ENCODE peak calls at places on chromosome 19, in nine cellular contexts. One of them, this sample, is unnamed.

GRCh38 chr19:48878219-48879024 is 6.2 kb downstream of the PPP1R15A start:
- DNase-seq in lower leg skin: no peak
- DNase-seq in NCI-H2081 treated with DMSO at 0.1 percent for 48 hours: no peak
- DNase-seq in activated T-helper 9 cell treated with anti-CD3 and anti-CD28 coated beads, Interleukin-2, amount 50 U/mL, for 16 hours: no peak
- DNase-seq in progenitor cell of endocrine pancreas: no peak
- DNase-seq in foreskin fibroblast: peak; percentile 55
- DNase-seq in effector memory CD4-positive, alpha-beta T cell: no peak
- DNase-seq in left colon: no peak
- DNase-seq in activated naive CD4-positive, alpha-beta T cell: no peak
- DNase-seq in this sample: peak; percentile 75

GRCh38 chr19:49876422-49877019 is 634 bp downstream of the AKT1S1 start:
- DNase-seq in lower leg skin: peak; percentile 100
- DNase-seq in NCI-H2081 treated with DMSO at 0.1 percent for 48 hours: peak; percentile 90
- DNase-seq in activated T-helper 9 cell treated with anti-CD3 and anti-CD28 coated beads, Interleukin-2, amount 50 U/mL, for 16 hours: peak; percentile 97
- DNase-seq in progenitor cell of endocrine pancreas: peak; percentile 95
- DNase-seq in foreskin fibroblast: peak; percentile 99
- DNase-seq in effector memory CD4-positive, alpha-beta T cell: peak; percentile 96
- DNase-seq in left colon: peak; percentile 97
- DNase-seq in activated naive CD4-positive, alpha-beta T cell: peak; percentile 89
- DNase-seq in this sample: peak; percentile 98

GRCh38 chr19:38544569-38545315 is 73.0 kb downstream of the MAP4K1 start:
- DNase-seq in lower leg skin: no peak
- DNase-seq in NCI-H2081 treated with DMSO at 0.1 percent for 48 hours: peak; percentile 35
- DNase-seq in activated T-helper 9 cell treated with anti-CD3 and anti-CD28 coated beads, Interleukin-2, amount 50 U/mL, for 16 hours: no peak
- DNase-seq in progenitor cell of endocrine pancreas: no peak
- DNase-seq in foreskin fibroblast: no peak
- DNase-seq in effector memory CD4-positive, alpha-beta T cell: no peak
- DNase-seq in left colon: no peak
- DNase-seq in activated naive CD4-positive, alpha-beta T cell: no peak
- DNase-seq in this sample: no peak

GRCh38 chr19:46945668-46946067 is 74.0 kb upstream of the NPAS1 start:
- DNase-seq in lower leg skin: no peak
- DNase-seq in NCI-H2081 treated with DMSO at 0.1 percent for 48 hours: no peak
- DNase-seq in activated T-helper 9 cell treated with anti-CD3 and anti-CD28 coated beads, Interleukin-2, amount 50 U/mL, for 16 hours: no peak
- DNase-seq in progenitor cell of endocrine pancreas: no peak
- DNase-seq in foreskin fibroblast: peak; percentile 54
- DNase-seq in effector memory CD4-positive, alpha-beta T cell: no peak
- DNase-seq in left colon: no peak
- DNase-seq in activated naive CD4-positive, alpha-beta T cell: no peak
- DNase-seq in this sample: no peak

GRCh38 chr19:51724543-51724942 is 752 bp upstream of the HAS1 start:
- DNase-seq in lower leg skin: peak; percentile 91
- DNase-seq in NCI-H2081 treated with DMSO at 0.1 percent for 48 hours: no peak
- DNase-seq in activated T-helper 9 cell treated with anti-CD3 and anti-CD28 coated beads, Interleukin-2, amount 50 U/mL, for 16 hours: no peak
- DNase-seq in progenitor cell of endocrine pancreas: no peak
- DNase-seq in foreskin fibroblast: no peak
- DNase-seq in effector memory CD4-positive, alpha-beta T cell: no peak
- DNase-seq in left colon: no peak
- DNase-seq in activated naive CD4-positive, alpha-beta T cell: no peak
- DNase-seq in this sample: no peak

GRCh38 chr19:18264428-18264827 is 9.8 kb downstream of the IQCN start:
- DNase-seq in lower leg skin: no peak
- DNase-seq in NCI-H2081 treated with DMSO at 0.1 percent for 48 hours: no peak
- DNase-seq in activated T-helper 9 cell treated with anti-CD3 and anti-CD28 coated beads, Interleukin-2, amount 50 U/mL, for 16 hours: no peak
- DNase-seq in progenitor cell of endocrine pancreas: no peak
- DNase-seq in foreskin fibroblast: no peak
- DNase-seq in effector memory CD4-positive, alpha-beta T cell: no peak
- DNase-seq in left colon: no peak
- DNase-seq in activated naive CD4-positive, alpha-beta T cell: no peak
- DNase-seq in this sample: no peak

GRCh38 chr19:3062165-3063105 is at the start of gene TLE5:
- DNase-seq in lower leg skin: peak; percentile 89
- DNase-seq in NCI-H2081 treated with DMSO at 0.1 percent for 48 hours: peak; percentile 8
- DNase-seq in activated T-helper 9 cell treated with anti-CD3 and anti-CD28 coated beads, Interleukin-2, amount 50 U/mL, for 16 hours: peak; percentile 66
- DNase-seq in progenitor cell of endocrine pancreas: no peak
- DNase-seq in foreskin fibroblast: peak; percentile 83
- DNase-seq in effector memory CD4-positive, alpha-beta T cell: peak; percentile 64
- DNase-seq in left colon: peak; percentile 79
- DNase-seq in activated naive CD4-positive, alpha-beta T cell: peak; percentile 48
- DNase-seq in this sample: peak; percentile 77

GRCh38 chr19:33134571-33135041 is 2.7 kb downstream of the WDR88 start:
- DNase-seq in lower leg skin: no peak
- DNase-seq in NCI-H2081 treated with DMSO at 0.1 percent for 48 hours: no peak
- DNase-seq in activated T-helper 9 cell treated with anti-CD3 and anti-CD28 coated beads, Interleukin-2, amount 50 U/mL, for 16 hours: peak; percentile 26
- DNase-seq in progenitor cell of endocrine pancreas: no peak
- DNase-seq in foreskin fibroblast: no peak
- DNase-seq in effector memory CD4-positive, alpha-beta T cell: no peak
- DNase-seq in left colon: no peak
- DNase-seq in activated naive CD4-positive, alpha-beta T cell: no peak
- DNase-seq in this sample: no peak

GRCh38 chr19:33419763-33420080 is 46.2 kb downstream of the CEBPG start:
- DNase-seq in lower leg skin: no peak
- DNase-seq in NCI-H2081 treated with DMSO at 0.1 percent for 48 hours: no peak
- DNase-seq in activated T-helper 9 cell treated with anti-CD3 and anti-CD28 coated beads, Interleukin-2, amount 50 U/mL, for 16 hours: no peak
- DNase-seq in progenitor cell of endocrine pancreas: no peak
- DNase-seq in foreskin fibroblast: no peak
- DNase-seq in effector memory CD4-positive, alpha-beta T cell: no peak
- DNase-seq in left colon: no peak
- DNase-seq in activated naive CD4-positive, alpha-beta T cell: no peak
- DNase-seq in this sample: no peak

GRCh38 chr19:16527971-16528521 is 14.2 kb downstream of the CHERP start:
- DNase-seq in lower leg skin: no peak
- DNase-seq in NCI-H2081 treated with DMSO at 0.1 percent for 48 hours: no peak
- DNase-seq in activated T-helper 9 cell treated with anti-CD3 and anti-CD28 coated beads, Interleukin-2, amount 50 U/mL, for 16 hours: no peak
- DNase-seq in progenitor cell of endocrine pancreas: no peak
- DNase-seq in foreskin fibroblast: peak; percentile 36
- DNase-seq in effector memory CD4-positive, alpha-beta T cell: peak; percentile 11
- DNase-seq in left colon: no peak
- DNase-seq in activated naive CD4-positive, alpha-beta T cell: no peak
- DNase-seq in this sample: no peak

GRCh38 chr19:19822148-19822429 is 539 bp upstream of the ZNF506 start:
- DNase-seq in lower leg skin: no peak
- DNase-seq in NCI-H2081 treated with DMSO at 0.1 percent for 48 hours: no peak
- DNase-seq in activated T-helper 9 cell treated with anti-CD3 and anti-CD28 coated beads, Interleukin-2, amount 50 U/mL, for 16 hours: no peak
- DNase-seq in progenitor cell of endocrine pancreas: no peak
- DNase-seq in foreskin fibroblast: peak; percentile 2
- DNase-seq in effector memory CD4-positive, alpha-beta T cell: no peak
- DNase-seq in left colon: no peak
- DNase-seq in activated naive CD4-positive, alpha-beta T cell: no peak
- DNase-seq in this sample: no peak

GRCh38 chr19:18743281-18743825 is 47.8 kb downstream of the COMP start:
- DNase-seq in lower leg skin: no peak
- DNase-seq in NCI-H2081 treated with DMSO at 0.1 percent for 48 hours: no peak
- DNase-seq in activated T-helper 9 cell treated with anti-CD3 and anti-CD28 coated beads, Interleukin-2, amount 50 U/mL, for 16 hours: no peak
- DNase-seq in progenitor cell of endocrine pancreas: no peak
- DNase-seq in foreskin fibroblast: peak; percentile 41
- DNase-seq in effector memory CD4-positive, alpha-beta T cell: no peak
- DNase-seq in left colon: peak; percentile 75
- DNase-seq in activated naive CD4-positive, alpha-beta T cell: no peak
- DNase-seq in this sample: peak; percentile 85

This sample was measured in small intestine.